ENCODE peak calls at places on chromosomes 5 and 9, in four cellular contexts. One of them, this sample, is unnamed.

GRCh38 chr5:173916233-173916632 is 28.1 kb downstream of the CPEB4 start:
- DNase-seq in caudate nucleus: no peak
- DNase-seq in effector memory CD4-positive, alpha-beta T cell: no peak
- DNase-seq in H1: no peak
- DNase-seq in this sample: no peak

GRCh38 chr9:35114921-35115341 is 731 bp downstream of the ATOSB start:
- DNase-seq in caudate nucleus: peak; percentile 3
- DNase-seq in H1: no peak
- DNase-seq in effector memory CD4-positive, alpha-beta T cell: no peak
- DNase-seq in this sample: peak; percentile 43

GRCh38 chr5:157669701-157670097 is 1.6 kb upstream of the C5orf52 start:
- DNase-seq in effector memory CD4-positive, alpha-beta T cell: no peak
- DNase-seq in caudate nucleus: no peak
- DNase-seq in H1: no peak
- DNase-seq in this sample: no peak

GRCh38 chr5:108260105-108260857 is 121.6 kb downstream of the FBXL17 start:
- DNase-seq in effector memory CD4-positive, alpha-beta T cell: peak; percentile 24
- DNase-seq in H1: peak; percentile 54
- DNase-seq in caudate nucleus: no peak
- DNase-seq in this sample: peak; percentile 93

GRCh38 chr5:54902817-54903473 is 82.4 kb downstream of the ESM1 start:
- DNase-seq in caudate nucleus: no peak
- DNase-seq in effector memory CD4-positive, alpha-beta T cell: no peak
- DNase-seq in H1: no peak
- DNase-seq in this sample: peak; percentile 91

GRCh38 chr9:22342489-22343217 is 104.0 kb upstream of the DMRTA1 start:
- DNase-seq in caudate nucleus: no peak
- DNase-seq in effector memory CD4-positive, alpha-beta T cell: no peak
- DNase-seq in H1: no peak
- DNase-seq in this sample: peak; percentile 74

GRCh38 chr5:76331139-76331538 is 71.9 kb upstream of the IQGAP2 start:
- DNase-seq in H1: no peak
- DNase-seq in caudate nucleus: no peak
- DNase-seq in effector memory CD4-positive, alpha-beta T cell: peak; percentile 5
- DNase-seq in this sample: no peak

GRCh38 chr9:92325991-92326500 is 293 bp downstream of the CENPP start:
- DNase-seq in caudate nucleus: no peak
- DNase-seq in effector memory CD4-positive, alpha-beta T cell: no peak
- DNase-seq in H1: no peak
- DNase-seq in this sample: no peak

GRCh38 chr9:133505901-133506652 is 18.7 kb downstream of the MYMK start:
- DNase-seq in effector memory CD4-positive, alpha-beta T cell: no peak
- DNase-seq in caudate nucleus: no peak
- DNase-seq in H1: no peak
- DNase-seq in this sample: no peak

GRCh38 chr9:114487607-114488300 is 17.5 kb downstream of the WHRN start:
- DNase-seq in effector memory CD4-positive, alpha-beta T cell: peak; percentile 34
- DNase-seq in H1: no peak
- DNase-seq in caudate nucleus: no peak
- DNase-seq in this sample: peak; percentile 80

GRCh38 chr5:169041180-169041579 is 259.8 kb downstream of the SLIT3 start:
- DNase-seq in caudate nucleus: no peak
- DNase-seq in effector memory CD4-positive, alpha-beta T cell: no peak
- DNase-seq in H1: no peak
- DNase-seq in this sample: no peak

GRCh38 chr9:17236147-17236546 is 101.3 kb downstream of the CNTLN start:
- DNase-seq in caudate nucleus: no peak
- DNase-seq in effector memory CD4-positive, alpha-beta T cell: no peak
- DNase-seq in H1: no peak
- DNase-seq in this sample: no peak

GRCh38 chr9:111274737-111275136 is 55.3 kb downstream of the OR2K2 start:
- DNase-seq in caudate nucleus: no peak
- DNase-seq in effector memory CD4-positive, alpha-beta T cell: no peak
- DNase-seq in H1: no peak
- DNase-seq in this sample: no peak

GRCh38 chr9:137478613-137479314 is 19.6 kb upstream of the NSMF start:
- DNase-seq in effector memory CD4-positive, alpha-beta T cell: no peak
- DNase-seq in caudate nucleus: no peak
- DNase-seq in H1: no peak
- DNase-seq in this sample: peak; percentile 81

GRCh38 chr5:171335616-171336015 is 26.6 kb downstream of the TLX3 start:
- DNase-seq in caudate nucleus: no peak
- DNase-seq in effector memory CD4-positive, alpha-beta T cell: no peak
- DNase-seq in H1: no peak
- DNase-seq in this sample: no peak

DNA sequence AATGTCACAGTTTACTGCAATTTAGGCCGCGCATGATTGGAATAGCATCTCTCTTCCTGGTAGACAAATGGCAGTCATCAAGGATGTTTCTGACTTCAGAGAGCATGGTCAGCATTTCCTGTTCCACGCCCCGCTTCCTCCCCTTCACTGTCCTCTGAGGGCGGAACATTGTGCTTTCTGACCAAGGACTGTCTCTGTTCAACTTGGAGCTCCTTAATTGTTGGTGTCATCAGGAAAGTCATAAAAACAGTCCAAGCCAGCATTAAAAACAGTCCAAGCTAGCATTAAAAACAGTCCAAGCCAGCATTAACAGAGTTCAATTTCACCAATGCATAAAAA is 301.3 kb upstream of the IRX4 start:
- DNase-seq in effector memory CD4-positive, alpha-beta T cell: no peak
- DNase-seq in caudate nucleus: no peak
- DNase-seq in H1: no peak
- DNase-seq in this sample: no peak
- H3K27ac ChIP-seq in effector memory CD4-positive, alpha-beta T cell: no peak overlapping the region
- H3K27ac ChIP-seq in caudate nucleus: no peak overlapping the region
- H3K27ac ChIP-seq in H1: no peak overlapping the region
- H3K27ac ChIP-seq in this sample: no peak overlapping the region

GRCh38 chr5:83473344-83474169 is 2.0 kb downstream of the VCAN start:
- DNase-seq in caudate nucleus: peak; percentile 84
- DNase-seq in H1: peak; percentile 100
- DNase-seq in effector memory CD4-positive, alpha-beta T cell: no peak
- DNase-seq in this sample: peak; percentile 98

GRCh38 chr5:83474986-83475385 is 3.4 kb downstream of the VCAN start:
- DNase-seq in caudate nucleus: no peak
- DNase-seq in H1: no peak
- DNase-seq in effector memory CD4-positive, alpha-beta T cell: no peak
- DNase-seq in this sample: peak; percentile 58

GRCh38 chr5:83476470-83476817 is 4.9 kb downstream of the VCAN start:
- DNase-seq in H1: no peak
- DNase-seq in effector memory CD4-positive, alpha-beta T cell: no peak
- DNase-seq in caudate nucleus: no peak
- DNase-seq in this sample: peak; percentile 75

GRCh38 chr5:83474170-83474796 is 2.7 kb downstream of the VCAN start:
- DNase-seq in H1: peak; percentile 94
- DNase-seq in effector memory CD4-positive, alpha-beta T cell: no peak
- DNase-seq in caudate nucleus: peak; percentile 68
- DNase-seq in this sample: peak; percentile 96

DNA sequence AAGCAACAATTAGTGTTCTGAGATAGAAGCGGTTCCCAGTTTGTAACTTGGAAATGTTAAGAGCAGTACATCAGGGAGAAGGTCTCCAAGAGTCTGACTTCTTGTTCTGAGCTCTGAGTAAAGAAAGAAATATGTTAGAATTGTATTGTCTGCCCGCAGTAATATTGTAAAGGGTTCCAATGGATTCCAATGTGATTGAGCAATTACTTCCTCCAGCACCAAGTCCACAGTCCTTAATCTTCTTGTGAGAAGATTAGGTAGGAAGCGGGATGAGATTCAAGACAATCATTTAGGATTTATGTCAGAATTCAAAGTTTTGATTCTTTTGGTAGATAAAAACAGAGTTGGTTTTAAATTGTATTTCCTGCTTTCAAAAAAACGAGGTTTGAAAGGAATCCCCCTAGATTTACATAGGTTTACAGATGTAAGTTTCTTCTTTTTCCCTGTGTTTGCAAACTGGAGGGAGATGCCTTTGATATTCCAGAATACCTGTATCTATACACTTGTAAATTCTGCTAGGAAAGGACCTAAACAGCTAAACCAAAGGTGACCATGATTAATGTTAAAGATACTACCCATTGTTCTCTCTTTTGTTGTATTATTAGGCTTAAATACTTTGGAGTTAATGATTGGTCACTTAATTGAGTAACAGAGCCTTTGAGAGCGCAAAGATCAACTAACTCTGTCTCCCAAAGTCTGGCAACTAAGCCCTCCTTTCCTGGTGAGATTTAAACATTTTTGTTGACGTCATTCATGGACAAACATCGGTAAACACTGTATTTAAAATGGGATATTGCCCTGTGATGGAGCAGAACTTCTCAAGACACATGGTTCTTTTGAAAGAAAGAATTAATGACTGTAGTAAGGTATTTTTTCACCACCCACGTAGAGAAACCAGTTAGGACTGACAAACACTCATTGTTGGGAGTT is 4.3 kb downstream of the VCAN start:
- DNase-seq in H1: no peak
- DNase-seq in effector memory CD4-positive, alpha-beta T cell: no peak
- DNase-seq in caudate nucleus: no peak
- DNase-seq in this sample: no peak
- H3K27ac ChIP-seq in H1: peak overlapping the region; percentile 16
- H3K27ac ChIP-seq in effector memory CD4-positive, alpha-beta T cell: no peak overlapping the region
- H3K27ac ChIP-seq in caudate nucleus: no peak overlapping the region
- H3K27ac ChIP-seq in this sample: peak overlapping the region; percentile 88

GRCh38 chr5:94522099-94522498 is 96.3 kb downstream of the KIAA0825 start:
- DNase-seq in effector memory CD4-positive, alpha-beta T cell: no peak
- DNase-seq in H1: no peak
- DNase-seq in caudate nucleus: no peak
- DNase-seq in this sample: peak; percentile 26

GRCh38 chr5:94524841-94525697 is 93.3 kb downstream of the KIAA0825 start:
- DNase-seq in caudate nucleus: no peak
- DNase-seq in effector memory CD4-positive, alpha-beta T cell: no peak
- DNase-seq in H1: no peak
- DNase-seq in this sample: peak; percentile 63

GRCh38 chr5:94523018-94523417 is 95.4 kb downstream of the KIAA0825 start:
- DNase-seq in caudate nucleus: no peak
- DNase-seq in H1: no peak
- DNase-seq in effector memory CD4-positive, alpha-beta T cell: no peak
- DNase-seq in this sample: no peak

DNA sequence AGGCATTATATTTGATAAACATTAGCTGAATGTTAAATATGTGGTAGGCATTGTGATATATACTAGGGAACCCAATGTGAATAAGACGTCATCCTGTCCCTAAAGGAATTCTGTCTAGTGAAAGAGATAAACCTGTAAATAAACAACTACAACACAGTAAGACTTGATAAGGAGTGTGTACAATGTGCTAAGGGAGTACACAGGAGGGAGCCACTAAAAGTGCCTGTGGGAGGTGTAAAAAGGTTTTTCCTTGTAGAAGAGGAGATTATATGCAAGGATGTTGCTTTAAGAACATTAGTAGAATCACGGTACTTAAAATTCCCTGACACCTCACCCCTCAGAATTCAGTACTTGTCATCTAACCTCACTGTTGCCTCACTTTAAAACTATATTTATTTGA is 91.7 kb downstream of the KIAA0825 start:
- DNase-seq in H1: no peak
- DNase-seq in caudate nucleus: no peak
- DNase-seq in effector memory CD4-positive, alpha-beta T cell: no peak
- DNase-seq in this sample: no peak
- H3K27ac ChIP-seq in H1: no peak overlapping the region
- H3K27ac ChIP-seq in caudate nucleus: no peak overlapping the region
- H3K27ac ChIP-seq in effector memory CD4-positive, alpha-beta T cell: no peak overlapping the region
- H3K27ac ChIP-seq in this sample: no peak overlapping the region

GRCh38 chr9:28866951-28867350 is 1293.7 kb upstream of the C9orf72 start:
- DNase-seq in H1: no peak
- DNase-seq in effector memory CD4-positive, alpha-beta T cell: no peak
- DNase-seq in caudate nucleus: no peak
- DNase-seq in this sample: peak; percentile 64

DNA sequence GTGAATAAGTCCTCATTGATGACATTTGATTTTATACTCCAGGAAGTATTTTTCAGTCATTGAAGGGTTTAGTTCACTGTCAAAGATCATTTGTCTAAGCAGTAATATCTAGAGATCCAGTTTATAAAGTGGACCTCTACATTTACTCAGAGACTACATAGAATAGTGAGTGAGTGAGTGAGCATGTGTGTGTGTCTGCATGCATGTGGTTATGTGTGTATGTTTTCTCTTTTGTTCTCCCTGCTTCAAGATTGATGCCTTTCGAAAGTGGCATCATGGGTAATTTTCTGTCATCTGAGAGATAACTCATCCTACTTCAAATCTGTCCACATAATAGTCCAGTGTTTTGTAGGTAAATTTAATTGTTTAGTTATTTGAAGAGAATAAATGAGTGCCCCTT is 1294.9 kb upstream of the C9orf72 start:
- DNase-seq in effector memory CD4-positive, alpha-beta T cell: no peak
- DNase-seq in H1: no peak
- DNase-seq in caudate nucleus: no peak
- DNase-seq in this sample: no peak
- H3K27ac ChIP-seq in effector memory CD4-positive, alpha-beta T cell: no peak overlapping the region
- H3K27ac ChIP-seq in H1: no peak overlapping the region
- H3K27ac ChIP-seq in caudate nucleus: no peak overlapping the region
- H3K27ac ChIP-seq in this sample: no peak overlapping the region

GRCh38 chr5:124599048-124599973 is 147.1 kb downstream of the ZNF608 start:
- DNase-seq in effector memory CD4-positive, alpha-beta T cell: no peak
- DNase-seq in caudate nucleus: no peak
- DNase-seq in H1: no peak
- DNase-seq in this sample: peak; percentile 81
- H3K27ac ChIP-seq in effector memory CD4-positive, alpha-beta T cell: no peak overlapping the region
- H3K27ac ChIP-seq in caudate nucleus: peak overlapping the region; percentile 72
- H3K27ac ChIP-seq in H1: no peak overlapping the region
- H3K27ac ChIP-seq in this sample: peak overlapping the region; percentile 50

GRCh38 chr9:69202556-69202955 is 28.5 kb downstream of the TJP2 start:
- DNase-seq in caudate nucleus: no peak
- DNase-seq in effector memory CD4-positive, alpha-beta T cell: no peak
- DNase-seq in H1: no peak
- DNase-seq in this sample: no peak
- H3K27ac ChIP-seq in caudate nucleus: no peak overlapping the region
- H3K27ac ChIP-seq in effector memory CD4-positive, alpha-beta T cell: no peak overlapping the region
- H3K27ac ChIP-seq in H1: no peak overlapping the region
- H3K27ac ChIP-seq in this sample: no peak overlapping the region

DNA sequence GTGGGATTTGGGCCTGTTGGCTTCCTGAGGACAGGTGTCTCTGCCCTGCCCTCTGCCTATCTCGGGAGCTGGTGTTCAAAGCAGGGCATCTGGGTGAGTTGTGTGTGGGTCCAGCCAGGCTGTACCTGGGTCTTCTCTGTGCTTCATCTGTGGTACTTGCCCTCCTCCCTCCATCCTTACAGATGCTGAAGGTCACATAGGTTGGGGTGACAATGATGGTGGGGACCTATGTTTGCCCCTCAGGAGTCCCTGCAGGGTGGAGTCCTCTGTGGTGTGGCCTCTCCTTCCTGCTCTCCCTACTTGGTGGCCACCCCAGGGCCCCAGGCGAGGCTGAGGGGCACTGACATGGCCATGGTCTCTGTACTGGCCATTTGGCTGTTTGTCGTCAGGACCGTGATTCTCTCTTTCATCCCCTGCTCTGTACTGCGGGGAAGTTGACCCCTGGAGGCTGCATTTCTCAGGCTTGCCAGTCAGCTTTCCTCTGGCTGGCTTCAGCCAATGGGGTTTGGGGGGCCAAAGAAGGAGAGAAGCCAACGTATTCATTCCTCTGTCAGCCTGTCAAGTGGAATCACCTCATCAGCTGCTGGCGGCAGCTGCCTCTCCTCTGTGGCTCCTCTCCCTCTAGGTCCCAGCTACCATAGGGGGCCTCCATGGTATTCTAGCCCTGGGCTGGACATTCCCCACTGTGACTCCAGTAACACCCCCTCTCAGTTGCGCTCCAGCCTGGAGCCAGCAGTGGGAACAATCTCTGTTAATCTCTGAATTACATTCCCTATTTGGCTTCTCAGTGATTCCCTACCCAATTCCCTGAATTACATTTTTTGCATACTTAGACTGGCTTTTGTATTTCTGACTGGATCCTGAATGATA is 4.5 kb downstream of the DCANP1 start:
- DNase-seq in H1: no peak
- DNase-seq in caudate nucleus: no peak
- DNase-seq in effector memory CD4-positive, alpha-beta T cell: no peak
- DNase-seq in this sample: peak; percentile 33
- H3K27ac ChIP-seq in H1: no peak overlapping the region
- H3K27ac ChIP-seq in caudate nucleus: no peak overlapping the region
- H3K27ac ChIP-seq in effector memory CD4-positive, alpha-beta T cell: no peak overlapping the region
- H3K27ac ChIP-seq in this sample: no peak overlapping the region

This sample was measured in SJCRH30.